ENCODE peak calls at places on chromosome 14, in eight cellular contexts. One of them, this sample, is unnamed.

GRCh38 chr14:41022932-41023331 is 583.7 kb upstream of the LRFN5 start:
- DNase-seq in retinal pigment epithelial cell: peak
- DNase-seq in lower lobe of right lung: no peak
- DNase-seq in fibroblast of mammary gland: peak
- DNase-seq in neural progenitor cell: no peak
- DNase-seq in AG04450: no peak
- DNase-seq in HL-60: no peak
- DNase-seq in thyroid gland: no peak
- DNase-seq in this sample: no peak

GRCh38 chr14:82776958-82777357 is 1243.3 kb upstream of the SEL1L start:
- DNase-seq in HL-60: no peak
- DNase-seq in retinal pigment epithelial cell: no peak
- DNase-seq in neural progenitor cell: no peak
- DNase-seq in AG04450: no peak
- DNase-seq in lower lobe of right lung: no peak
- DNase-seq in fibroblast of mammary gland: no peak
- DNase-seq in thyroid gland: no peak
- DNase-seq in this sample: no peak

GRCh38 chr14:97796511-97796910 is 999.3 kb downstream of the VRK1 start:
- DNase-seq in AG04450: no peak
- DNase-seq in lower lobe of right lung: no peak
- DNase-seq in retinal pigment epithelial cell: no peak
- DNase-seq in thyroid gland: no peak
- DNase-seq in fibroblast of mammary gland: no peak
- DNase-seq in HL-60: no peak
- DNase-seq in neural progenitor cell: no peak
- DNase-seq in this sample: no peak

GRCh38 chr14:43898709-43899108 is 608.4 kb downstream of the FSCB start:
- DNase-seq in lower lobe of right lung: no peak
- DNase-seq in neural progenitor cell: no peak
- DNase-seq in fibroblast of mammary gland: no peak
- DNase-seq in AG04450: no peak
- DNase-seq in thyroid gland: no peak
- DNase-seq in retinal pigment epithelial cell: no peak
- DNase-seq in HL-60: no peak
- DNase-seq in this sample: no peak

GRCh38 chr14:66650491-66650911 is 142.6 kb downstream of the GPHN start:
- DNase-seq in AG04450: no peak
- DNase-seq in retinal pigment epithelial cell: peak
- DNase-seq in fibroblast of mammary gland: no peak
- DNase-seq in HL-60: no peak
- DNase-seq in lower lobe of right lung: no peak
- DNase-seq in thyroid gland: no peak
- DNase-seq in neural progenitor cell: no peak
- DNase-seq in this sample: no peak

GRCh38 chr14:54867011-54867410 is 35.6 kb downstream of the GCH1 start:
- DNase-seq in HL-60: no peak
- DNase-seq in lower lobe of right lung: no peak
- DNase-seq in fibroblast of mammary gland: peak
- DNase-seq in AG04450: no peak
- DNase-seq in retinal pigment epithelial cell: no peak
- DNase-seq in thyroid gland: no peak
- DNase-seq in neural progenitor cell: no peak
- DNase-seq in this sample: no peak

GRCh38 chr14:90585106-90585505 is 188.3 kb downstream of the CALM1 start:
- DNase-seq in neural progenitor cell: no peak
- DNase-seq in fibroblast of mammary gland: no peak
- DNase-seq in retinal pigment epithelial cell: no peak
- DNase-seq in HL-60: no peak
- DNase-seq in thyroid gland: no peak
- DNase-seq in lower lobe of right lung: no peak
- DNase-seq in AG04450: no peak
- DNase-seq in this sample: no peak

GRCh38 chr14:95262511-95262891 is 57.2 kb downstream of the CLMN start:
- DNase-seq in lower lobe of right lung: no peak
- DNase-seq in neural progenitor cell: no peak
- DNase-seq in thyroid gland: no peak
- DNase-seq in fibroblast of mammary gland: no peak
- DNase-seq in HL-60: no peak
- DNase-seq in retinal pigment epithelial cell: no peak
- DNase-seq in AG04450: no peak
- DNase-seq in this sample: no peak

GRCh38 chr14:32648434-32648833 is 290.2 kb upstream of the NPAS3 start:
- DNase-seq in fibroblast of mammary gland: peak
- DNase-seq in lower lobe of right lung: no peak
- DNase-seq in neural progenitor cell: no peak
- DNase-seq in HL-60: no peak
- DNase-seq in AG04450: peak
- DNase-seq in retinal pigment epithelial cell: no peak
- DNase-seq in thyroid gland: no peak
- DNase-seq in this sample: no peak

GRCh38 chr14:80164991-80165390 is 46.3 kb downstream of the DIO2 start:
- DNase-seq in neural progenitor cell: no peak
- DNase-seq in thyroid gland: no peak
- DNase-seq in lower lobe of right lung: no peak
- DNase-seq in AG04450: peak
- DNase-seq in retinal pigment epithelial cell: no peak
- DNase-seq in fibroblast of mammary gland: peak
- DNase-seq in HL-60: no peak
- DNase-seq in this sample: no peak

GRCh38 chr14:103130965-103131364 is 7.7 kb downstream of the TNFAIP2 start:
- DNase-seq in retinal pigment epithelial cell: no peak
- DNase-seq in neural progenitor cell: no peak
- DNase-seq in thyroid gland: peak
- DNase-seq in AG04450: peak
- DNase-seq in lower lobe of right lung: no peak
- DNase-seq in fibroblast of mammary gland: peak
- DNase-seq in HL-60: no peak
- DNase-seq in this sample: no peak

GRCh38 chr14:24935796-24936195 is 114.2 kb downstream of the STXBP6 start:
- DNase-seq in neural progenitor cell: no peak
- DNase-seq in thyroid gland: no peak
- DNase-seq in retinal pigment epithelial cell: no peak
- DNase-seq in AG04450: no peak
- DNase-seq in fibroblast of mammary gland: no peak
- DNase-seq in lower lobe of right lung: no peak
- DNase-seq in HL-60: no peak
- DNase-seq in this sample: no peak

GRCh38 chr14:69350892-69351291 is 47.2 kb downstream of the ERH start:
- DNase-seq in fibroblast of mammary gland: no peak
- DNase-seq in HL-60: no peak
- DNase-seq in lower lobe of right lung: no peak
- DNase-seq in retinal pigment epithelial cell: no peak
- DNase-seq in neural progenitor cell: no peak
- DNase-seq in thyroid gland: no peak
- DNase-seq in AG04450: no peak
- DNase-seq in this sample: no peak

GRCh38 chr14:73634333-73634833 is 10.4 kb upstream of the DNAL1 start:
- DNase-seq in retinal pigment epithelial cell: no peak
- DNase-seq in AG04450: no peak
- DNase-seq in HL-60: no peak
- DNase-seq in lower lobe of right lung: peak
- DNase-seq in neural progenitor cell: peak
- DNase-seq in fibroblast of mammary gland: peak
- DNase-seq in thyroid gland: peak
- DNase-seq in this sample: no peak

GRCh38 chr14:70698288-70698687 is 56.6 kb downstream of the TTC9 start:
- DNase-seq in neural progenitor cell: no peak
- DNase-seq in HL-60: peak
- DNase-seq in lower lobe of right lung: no peak
- DNase-seq in fibroblast of mammary gland: peak
- DNase-seq in thyroid gland: no peak
- DNase-seq in AG04450: no peak
- DNase-seq in retinal pigment epithelial cell: no peak
- DNase-seq in this sample: no peak

GRCh38 chr14:20469890-20470858 is 968 bp downstream of the PNP start:
- DNase-seq in neural progenitor cell: peak
- DNase-seq in fibroblast of mammary gland: peak
- DNase-seq in retinal pigment epithelial cell: no peak
- DNase-seq in AG04450: no peak
- DNase-seq in thyroid gland: peak
- DNase-seq in lower lobe of right lung: no peak
- DNase-seq in HL-60: peak
- DNase-seq in this sample: peak

GRCh38 chr14:70707138-70708038 is 65.7 kb downstream of the TTC9 start:
- DNase-seq in lower lobe of right lung: no peak
- DNase-seq in AG04450: no peak
- DNase-seq in fibroblast of mammary gland: peak
- DNase-seq in HL-60: no peak
- DNase-seq in retinal pigment epithelial cell: no peak
- DNase-seq in thyroid gland: peak
- DNase-seq in neural progenitor cell: no peak
- DNase-seq in this sample: peak

GRCh38 chr14:67166450-67166853 is 22.8 kb upstream of the GARIN2 start:
- DNase-seq in AG04450: peak
- DNase-seq in fibroblast of mammary gland: peak
- DNase-seq in HL-60: peak
- DNase-seq in neural progenitor cell: peak
- DNase-seq in thyroid gland: peak
- DNase-seq in retinal pigment epithelial cell: no peak
- DNase-seq in lower lobe of right lung: no peak
- DNase-seq in this sample: no peak

DNA sequence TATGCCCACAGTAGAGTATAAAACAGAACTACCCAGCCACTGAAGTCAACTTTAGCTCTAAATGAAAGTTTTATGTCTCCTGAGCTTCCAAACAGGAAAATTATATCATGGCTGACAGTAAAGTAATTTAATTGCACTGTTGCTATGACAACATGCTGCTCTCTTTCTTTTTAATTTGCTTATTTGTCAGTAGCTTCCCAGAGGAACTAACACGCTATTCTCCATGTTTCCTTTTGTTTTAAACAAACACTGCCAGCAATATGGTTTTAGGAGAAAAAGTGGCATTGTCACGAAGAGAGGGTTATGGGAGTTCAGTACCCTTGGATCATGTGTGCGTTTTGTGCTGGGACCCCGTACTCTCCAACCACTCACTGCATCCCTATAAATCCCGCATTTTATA is 1.9 kb downstream of the FOXN3 start:
- DNase-seq in HL-60: no peak
- DNase-seq in thyroid gland: no peak
- DNase-seq in AG04450: no peak
- DNase-seq in lower lobe of right lung: no peak
- DNase-seq in fibroblast of mammary gland: no peak
- DNase-seq in retinal pigment epithelial cell: no peak
- DNase-seq in neural progenitor cell: no peak
- DNase-seq in this sample: no peak
- H3K4me3 ChIP-seq in HL-60: no peak
- H3K4me3 ChIP-seq in thyroid gland: no peak
- H3K4me3 ChIP-seq in AG04450: peak
- H3K4me3 ChIP-seq in lower lobe of right lung: peak
- H3K4me3 ChIP-seq in fibroblast of mammary gland: peak
- H3K4me3 ChIP-seq in retinal pigment epithelial cell: peak
- H3K4me3 ChIP-seq in neural progenitor cell: peak
- H3K4me3 ChIP-seq in this sample: peak

GRCh38 chr14:35534130-35534883 is at the start of gene INSM2:
- DNase-seq in AG04450: no peak
- DNase-seq in fibroblast of mammary gland: no peak
- DNase-seq in HL-60: peak
- DNase-seq in lower lobe of right lung: no peak
- DNase-seq in thyroid gland: no peak
- DNase-seq in neural progenitor cell: peak
- DNase-seq in retinal pigment epithelial cell: no peak
- DNase-seq in this sample: no peak

GRCh38 chr14:35531960-35532747 is 1.8 kb upstream of the INSM2 start:
- DNase-seq in thyroid gland: no peak
- DNase-seq in AG04450: no peak
- DNase-seq in neural progenitor cell: no peak
- DNase-seq in fibroblast of mammary gland: no peak
- DNase-seq in lower lobe of right lung: no peak
- DNase-seq in HL-60: no peak
- DNase-seq in retinal pigment epithelial cell: no peak
- DNase-seq in this sample: no peak

GRCh38 chr14:35534884-35535793 is 1.2 kb downstream of the INSM2 start:
- DNase-seq in AG04450: peak
- DNase-seq in lower lobe of right lung: peak
- DNase-seq in fibroblast of mammary gland: peak
- DNase-seq in retinal pigment epithelial cell: peak
- DNase-seq in thyroid gland: peak
- DNase-seq in neural progenitor cell: peak
- DNase-seq in HL-60: peak
- DNase-seq in this sample: no peak

GRCh38 chr14:35532783-35533356 is 1.1 kb upstream of the INSM2 start:
- DNase-seq in fibroblast of mammary gland: no peak
- DNase-seq in AG04450: no peak
- DNase-seq in thyroid gland: no peak
- DNase-seq in lower lobe of right lung: no peak
- DNase-seq in retinal pigment epithelial cell: no peak
- DNase-seq in HL-60: no peak
- DNase-seq in neural progenitor cell: no peak
- DNase-seq in this sample: no peak

GRCh38 chr14:35533357-35534129 is 421 bp upstream of the INSM2 start:
- DNase-seq in retinal pigment epithelial cell: no peak
- DNase-seq in thyroid gland: peak
- DNase-seq in HL-60: peak
- DNase-seq in neural progenitor cell: peak
- DNase-seq in lower lobe of right lung: peak
- DNase-seq in fibroblast of mammary gland: peak
- DNase-seq in AG04450: no peak
- DNase-seq in this sample: no peak
- TF ChIP-seq CTCF in retinal pigment epithelial cell: no peak
- TF ChIP-seq CTCF in thyroid gland: no peak
- TF ChIP-seq CTCF in HL-60: no peak
- TF ChIP-seq CTCF in neural progenitor cell: no peak
- TF ChIP-seq CTCF in lower lobe of right lung: no peak
- TF ChIP-seq CTCF in fibroblast of mammary gland: no peak
- TF ChIP-seq CTCF in AG04450: peak
- TF ChIP-seq CTCF in this sample: no peak

DNA sequence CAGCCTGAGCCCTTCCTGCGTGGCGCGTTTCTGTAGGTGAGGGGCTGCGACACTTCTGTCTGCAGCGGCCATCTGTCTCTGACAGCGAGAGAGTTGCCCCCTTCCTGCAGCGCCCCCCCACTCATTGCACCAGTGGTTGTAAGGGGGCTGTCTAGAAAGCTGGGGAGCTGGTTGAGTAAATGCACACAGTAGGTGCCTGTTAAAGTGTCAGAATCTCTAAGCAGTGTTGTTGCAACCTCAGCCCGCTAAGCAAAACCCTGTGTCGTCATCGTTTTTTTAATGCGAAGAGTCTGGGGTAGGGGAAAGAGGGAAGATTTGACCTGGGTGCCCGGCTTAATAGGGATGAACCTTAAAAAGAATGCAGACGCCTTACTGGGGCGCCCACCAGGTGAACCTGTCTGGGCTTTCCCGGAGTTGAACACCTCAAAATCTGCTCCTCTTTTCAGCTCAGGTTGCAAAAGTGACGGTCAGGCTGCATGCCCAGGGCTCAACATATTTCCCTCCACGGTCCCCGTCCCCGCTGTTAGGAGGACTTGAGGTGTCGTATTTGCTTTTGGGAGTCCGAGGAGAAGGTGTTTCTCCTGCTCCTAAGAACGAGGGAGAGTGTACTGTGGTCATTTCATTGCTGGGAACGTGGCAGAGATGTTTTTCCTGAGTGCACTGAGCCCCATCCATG is 1.0 kb downstream of the DLK1 start:
- DNase-seq in neural progenitor cell: no peak
- DNase-seq in AG04450: no peak
- DNase-seq in thyroid gland: no peak
- DNase-seq in HL-60: no peak
- DNase-seq in lower lobe of right lung: no peak
- DNase-seq in retinal pigment epithelial cell: no peak
- DNase-seq in fibroblast of mammary gland: no peak
- DNase-seq in this sample: no peak
- H3K4me3 ChIP-seq in neural progenitor cell: peak
- H3K4me3 ChIP-seq in AG04450: no peak
- H3K4me3 ChIP-seq in thyroid gland: no peak
- H3K4me3 ChIP-seq in HL-60: no peak
- H3K4me3 ChIP-seq in lower lobe of right lung: no peak
- H3K4me3 ChIP-seq in retinal pigment epithelial cell: no peak
- H3K4me3 ChIP-seq in fibroblast of mammary gland: no peak
- H3K4me3 ChIP-seq in this sample: no peak

GRCh38 chr14:30906752-30907658 is 32.6 kb downstream of the COCH start:
- DNase-seq in lower lobe of right lung: no peak
- DNase-seq in neural progenitor cell: no peak
- DNase-seq in fibroblast of mammary gland: peak
- DNase-seq in AG04450: no peak
- DNase-seq in retinal pigment epithelial cell: no peak
- DNase-seq in thyroid gland: no peak
- DNase-seq in HL-60: peak
- DNase-seq in this sample: no peak
- TF ChIP-seq CTCF in lower lobe of right lung: no peak
- TF ChIP-seq CTCF in neural progenitor cell: peak
- TF ChIP-seq CTCF in fibroblast of mammary gland: peak
- TF ChIP-seq CTCF in AG04450: peak
- TF ChIP-seq CTCF in retinal pigment epithelial cell: peak
- TF ChIP-seq CTCF in thyroid gland: no peak
- TF ChIP-seq CTCF in HL-60: no peak
- TF ChIP-seq CTCF in this sample: peak